ENCODE peak calls at places on chromosomes 2 and 18, in nine cellular contexts. G is endothelial cell of umbilical vein, L is AG10803, N is MM.1S, E is BJ, F is heart right ventricle, O is retinal pigment epithelial cell, V is fibroblast of lung, Q is breast epithelium. U is an unnamed sample.

GRCh38 chr2:218327451-218327850 is 29.2 kb upstream of the CATIP start:
- DNase-seq in G (no peak), L (no peak), N (no peak), E (no peak), F (no peak), O (no peak), V (no peak), Q (no peak), U (no peak)

GRCh38 chr2:27407798-27408491 is 1.4 kb downstream of the PPM1G start:
- DNase-seq in G (peak), L (peak), N (no peak), E (no peak), F (no peak), O (peak), V (peak), Q (no peak), U (no peak)

GRCh38 chr2:97806738-97807618 is 93.6 kb downstream of the ZAP70 start:
- DNase-seq in G (peak), L (peak), N (peak), E (peak), F (peak), O (peak), V (peak), Q (peak), U (peak)

GRCh38 chr18:3217930-3218647 is 1.7 kb downstream of the MYOM1 start:
- DNase-seq in G (no peak), L (no peak), N (no peak), E (no peak), F (no peak), O (peak), V (peak), Q (no peak), U (no peak)

GRCh38 chr2:160679686-160680085 is 186.1 kb upstream of the RBMS1 start:
- DNase-seq in G (no peak), L (peak), N (no peak), E (peak), F (no peak), O (no peak), V (no peak), Q (no peak), U (no peak)

GRCh38 chr2:68272246-68272987 is 20.1 kb upstream of the PPP3R1 start:
- DNase-seq in G (no peak), L (no peak), N (no peak), E (no peak), F (no peak), O (no peak), V (no peak), Q (no peak), U (no peak)

GRCh38 chr2:129483366-129483765 is 496.1 kb upstream of the RAB6C start:
- DNase-seq in G (no peak), L (no peak), N (no peak), E (no peak), F (no peak), O (no peak), V (no peak), Q (no peak), U (no peak)

GRCh38 chr2:120293123-120293990 is 40.7 kb downstream of the RALB start:
- DNase-seq in G (no peak), L (peak), N (no peak), E (no peak), F (no peak), O (no peak), V (peak), Q (no peak), U (no peak)

GRCh38 chr2:197310271-197310939 is at the start of gene ANKRD44:
- DNase-seq in G (peak), L (peak), N (peak), E (peak), F (peak), O (no peak), V (peak), Q (peak), U (peak)

GRCh38 chr2:237314198-237314597 is 99.8 kb downstream of the COL6A3 start:
- DNase-seq in G (no peak), L (no peak), N (no peak), E (no peak), F (no peak), O (no peak), V (no peak), Q (no peak), U (no peak)

GRCh38 chr2:237315170-237315880 is 98.6 kb downstream of the COL6A3 start:
- DNase-seq in G (peak), L (peak), N (no peak), E (peak), F (peak), O (peak), V (peak), Q (peak), U (peak)

GRCh38 chr2:237319086-237319820 is 94.7 kb downstream of the COL6A3 start:
- DNase-seq in G (no peak), L (no peak), N (no peak), E (no peak), F (no peak), O (no peak), V (no peak), Q (no peak), U (no peak)

GRCh38 chr2:237316339-237316738 is 97.6 kb downstream of the COL6A3 start:
- DNase-seq in G (no peak), L (no peak), N (no peak), E (no peak), F (no peak), O (no peak), V (no peak), Q (no peak), U (no peak)

DNA sequence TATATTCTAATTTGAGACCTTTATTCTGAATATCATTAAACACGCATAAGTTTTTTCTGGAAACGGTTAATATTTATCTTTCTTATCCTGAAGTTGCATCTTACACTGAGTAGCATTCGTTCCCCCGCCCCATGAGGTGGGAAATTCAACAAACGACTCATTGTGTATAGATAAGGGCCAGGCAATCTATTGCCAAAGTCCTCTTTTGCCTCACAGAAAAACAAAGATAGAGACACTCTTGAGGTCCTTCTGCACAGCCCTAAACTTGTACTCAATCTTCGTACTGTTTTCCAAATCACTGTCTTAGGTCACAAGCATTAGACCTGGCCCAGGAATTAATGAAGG is 98.1 kb downstream of the COL6A3 start:
- DNase-seq in G (no peak), L (no peak), N (no peak), E (no peak), F (no peak), O (no peak), V (peak), Q (no peak), U (no peak)
- H3K4me3 ChIP-seq in G (no peak), L (no peak), N (no peak), E (no peak), F (no peak), O (no peak), V (no peak), Q (no peak), U (no peak)

GRCh38 chr18:79360933-79361332 is 34.8 kb upstream of the NFATC1 start:
- DNase-seq in G (no peak), L (no peak), N (no peak), E (no peak), F (no peak), O (no peak), V (no peak), Q (no peak), U (no peak)
- TF ChIP-seq CTCF in G (no peak), L (no peak), N (no peak), E (no peak), F (no peak), O (no peak), V (no peak), Q (no peak), U (no peak)

GRCh38 chr2:38528008-38528442 is 74.7 kb downstream of the HNRNPLL start:
- DNase-seq in G (peak), L (peak), N (no peak), E (no peak), F (peak), O (no peak), V (peak), Q (no peak), U (no peak)
- H3K4me3 ChIP-seq in G (peak), L (peak), N (no peak), E (peak), F (peak), O (peak), V (peak), Q (peak), U (peak)

GRCh38 chr2:72815655-72816268 is 10.1 kb downstream of the EXOC6B start:
- DNase-seq in G (no peak), L (no peak), N (no peak), E (no peak), F (no peak), O (no peak), V (peak), Q (no peak), U (no peak)
- TF ChIP-seq CTCF in G (no peak), L (no peak), N (no peak), E (no peak), F (no peak), O (no peak), V (no peak), Q (no peak), U (no peak)

DNA sequence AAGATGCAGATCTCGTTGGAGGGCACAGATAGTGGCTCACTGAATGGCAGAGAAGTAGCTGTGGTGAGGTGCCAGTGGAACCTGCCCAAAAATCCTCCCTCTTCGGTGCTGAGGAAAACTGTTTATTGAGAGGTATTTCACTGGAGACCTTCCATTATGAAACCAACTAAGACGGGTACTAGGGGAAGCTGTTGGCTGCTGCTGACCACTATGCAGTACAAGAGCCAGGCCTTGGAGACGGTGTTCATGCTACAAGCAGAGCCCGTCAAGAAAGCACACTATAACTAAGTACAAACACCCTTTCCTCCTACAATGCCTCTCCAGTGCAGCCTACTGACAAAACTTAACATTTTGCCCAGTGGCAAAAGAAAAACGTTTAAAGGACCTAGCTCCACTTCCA is 4.6 kb downstream of the ARL5A start:
- DNase-seq in G (peak), L (no peak), N (no peak), E (no peak), F (no peak), O (no peak), V (no peak), Q (no peak), U (no peak)
- H3K4me3 ChIP-seq in G (no peak), L (no peak), N (no peak), E (no peak), F (no peak), O (no peak), V (no peak), Q (no peak), U (no peak)

DNA sequence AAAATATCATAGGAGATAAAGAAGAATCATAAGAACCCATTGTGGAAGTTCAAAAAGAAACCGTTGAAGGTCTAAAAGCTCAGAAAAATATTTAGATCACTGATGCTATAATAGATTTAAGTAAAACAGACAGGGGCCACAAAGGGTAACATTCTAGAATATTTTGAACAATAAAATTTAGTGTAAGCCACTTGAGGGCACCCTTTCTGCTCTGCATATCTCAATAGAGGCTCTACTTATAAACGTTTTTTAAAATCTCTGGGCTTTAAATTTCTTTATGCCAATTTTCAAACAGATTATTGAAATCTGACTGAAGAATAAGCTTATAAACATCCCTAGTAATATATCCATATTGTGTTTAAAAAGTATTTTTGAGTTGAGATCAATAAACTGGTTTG is 57.6 kb upstream of the IL1RL1 start:
- DNase-seq in G (peak), L (peak), N (no peak), E (no peak), F (no peak), O (no peak), V (peak), Q (no peak), U (no peak)
- TF ChIP-seq CTCF in G (no peak), L (peak), N (no peak), E (peak), F (peak), O (no peak), V (peak), Q (no peak), U (no peak)

GRCh38 chr2:166773268-166773949 is 114.9 kb upstream of the XIRP2 start:
- DNase-seq in G (no peak), L (no peak), N (no peak), E (no peak), F (no peak), O (no peak), V (no peak), Q (no peak), U (no peak)
- H3K4me3 ChIP-seq in G (no peak), L (no peak), N (no peak), E (no peak), F (no peak), O (no peak), V (no peak), Q (no peak), U (no peak)

U was measured in kidney epithelial cell.